ENCODE peak calls at places on chromosomes 13 and 19, in five cellular contexts. K is tibial artery, I is transverse colon, E is fibroblast of lung, P is psoas muscle. F is an unnamed sample.

GRCh38 chr19:3813473-3814392 is 27.6 kb upstream of the MATK start:
- DNase-seq in I (no peak), K (no peak), P (no peak), E (no peak), F (no peak)

GRCh38 chr13:110478405-110479214 is 82.9 kb downstream of the RAB20 start:
- DNase-seq in P (no peak), E (no peak), K (no peak), I (no peak), F (no peak)

GRCh38 chr13:113930711-113931637 is 42.9 kb downstream of the C13orf46 start:
- DNase-seq in E (no peak), P (no peak), I (no peak), K (peak; percentile 65), F (no peak)

GRCh38 chr13:94660695-94661324 is 51.5 kb downstream of the SOX21 start:
- DNase-seq in P (no peak), K (no peak), I (no peak), E (peak; percentile 11), F (no peak)

GRCh38 chr19:49499030-49499670 is 2.9 kb downstream of the RPS11 start:
- DNase-seq in K (no peak), I (no peak), P (no peak), E (no peak), F (peak; percentile 72)

GRCh38 chr19:30780456-30780855 is 408.3 kb downstream of the ZNF536 start:
- DNase-seq in K (no peak), I (no peak), E (no peak), P (no peak), F (no peak)

GRCh38 chr19:35744688-35745327 is 410 bp downstream of the U2AF1L4 start:
- DNase-seq in P (peak; percentile 95), I (peak; percentile 97), E (peak; percentile 92), K (peak; percentile 98), F (peak; percentile 98)

GRCh38 chr13:114127473-114128347 is 4.7 kb downstream of the RASA3 start:
- DNase-seq in I (no peak), E (no peak), K (no peak), P (no peak), F (no peak)

GRCh38 chr13:98129059-98129741 is 13.7 kb upstream of the FARP1 start:
- DNase-seq in I (no peak), P (no peak), E (peak; percentile 55), K (no peak), F (no peak)

GRCh38 chr13:48975101-48975925 is at the start of gene FNDC3A:
- DNase-seq in E (peak; percentile 71), I (peak; percentile 49), P (peak; percentile 80), K (peak; percentile 68), F (peak; percentile 55)

GRCh38 chr13:33016414-33017409 is at the start of gene KL:
- DNase-seq in P (peak; percentile 37), E (peak; percentile 6), I (peak; percentile 20), K (peak; percentile 66), F (peak; percentile 7)

GRCh38 chr13:33015791-33016323 is 366 bp upstream of the KL start:
- DNase-seq in I (peak; percentile 47), E (no peak), K (no peak), P (no peak), F (no peak)

GRCh38 chr13:33018886-33019285 is 2.7 kb downstream of the KL start:
- DNase-seq in P (no peak), E (no peak), I (no peak), K (no peak), F (no peak)

GRCh38 chr13:33015275-33015674 is 948 bp upstream of the KL start:
- DNase-seq in E (no peak), K (no peak), P (no peak), I (no peak), F (no peak)

GRCh38 chr13:33017410-33017929 is 1.2 kb downstream of the KL start:
- DNase-seq in P (peak; percentile 40), K (peak; percentile 69), I (peak; percentile 44), E (peak; percentile 55), F (peak; percentile 16)
- H3K27me3 ChIP-seq in P (peaks cover 60% of the 10 kb centered on the region), K (no peaks in the 10 kb centered on the region), I (peaks cover 30% of the 10 kb centered on the region), E (peaks cover 24% of the 10 kb centered on the region), F (no peaks in the 10 kb centered on the region)

GRCh38 chr19:19649159-19649558 is 5.7 kb upstream of the GMIP start:
- DNase-seq in P (no peak), E (no peak), I (no peak), K (no peak), F (no peak)

GRCh38 chr19:19651076-19651475 is 7.6 kb upstream of the GMIP start:
- DNase-seq in E (no peak), K (no peak), P (no peak), I (no peak), F (no peak)

GRCh38 chr19:19647037-19647835 is 3.8 kb upstream of the GMIP start:
- DNase-seq in I (no peak), P (no peak), K (no peak), E (no peak), F (no peak)

GRCh38 chr19:19650331-19650730 is 6.9 kb upstream of the GMIP start:
- DNase-seq in P (no peak), K (no peak), E (no peak), I (no peak), F (no peak)

GRCh38 chr19:19649580-19649995 is 6.1 kb upstream of the GMIP start:
- DNase-seq in K (no peak), P (no peak), E (no peak), I (no peak), F (no peak)
- H3K27me3 ChIP-seq in K (no peaks in the 10 kb centered on the region), P (no peaks in the 10 kb centered on the region), E (no peaks in the 10 kb centered on the region), I (no peaks in the 10 kb centered on the region), F (no peaks in the 10 kb centered on the region)

DNA sequence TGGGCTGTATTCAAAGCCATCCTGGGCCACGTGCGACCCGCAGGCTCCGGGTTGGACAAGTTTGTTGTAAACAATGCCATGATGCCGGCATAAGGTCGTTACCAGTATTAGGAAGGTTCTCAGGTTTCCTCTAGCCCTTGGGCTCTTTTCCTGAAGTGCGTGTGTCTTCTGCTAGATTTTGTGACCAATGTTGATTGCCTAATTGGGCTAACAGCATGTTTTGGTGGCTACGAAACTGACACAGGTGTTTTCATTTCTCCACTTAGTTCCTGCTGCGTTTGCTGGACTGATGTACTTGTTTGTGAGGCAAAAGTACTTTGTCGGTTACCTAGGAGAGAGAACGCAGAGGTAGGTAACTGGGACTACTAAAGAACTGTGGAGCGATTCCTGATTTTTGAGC is 20.3 kb downstream of the ALOX5AP start:
- DNase-seq in E (no peak), P (no peak), K (no peak), I (no peak), F (no peak)
- H3K27me3 ChIP-seq in E (peaks cover 10% of the 10 kb centered on the region), P (no peaks in the 10 kb centered on the region), K (no peaks in the 10 kb centered on the region), I (peaks cover 2% of the 10 kb centered on the region), F (no peaks in the 10 kb centered on the region)

GRCh38 chr19:51027126-51027806 is 850 bp upstream of the KLK11 start:
- DNase-seq in I (no peak), K (no peak), E (no peak), P (no peak), F (no peak)
- H3K27me3 ChIP-seq in I (peaks cover 48% of the 10 kb centered on the region), K (peaks cover 50% of the 10 kb centered on the region), E (no peaks in the 10 kb centered on the region), P (peaks cover 21% of the 10 kb centered on the region), F (peaks cover 12% of the 10 kb centered on the region)